ENCODE peak calls at places on chromosomes 2 and 18, in eight cellular contexts. X is fibroblast of lung; F is uterus; J is lung; D is cardiac muscle cell; E is IMR-90; W is GM23248; P is CD8-positive, alpha-beta memory T cell. V is an unnamed sample. For H3K4me1, the result is how much of the 10 kb centered on the place peaks cover.

GRCh38 chr2:24981742-24982141 is 10.0 kb upstream of the DNAJC27 start:
- DNase-seq in X (peak), F (no peak), J (no peak), D (no peak), E (peak), W (peak), P (no peak), V (no peak)

GRCh38 chr2:149827585-149828156 is 240.1 kb upstream of the MMADHC start:
- DNase-seq in X (peak), F (no peak), J (no peak), D (no peak), E (no peak), W (no peak), P (no peak), V (no peak)

GRCh38 chr2:156541229-156541628 is 105.0 kb downstream of the GPD2 start:
- DNase-seq in X (no peak), F (no peak), J (no peak), D (no peak), E (no peak), W (no peak), P (no peak), V (no peak)

GRCh38 chr2:7961550-7961949 is 720.3 kb upstream of the ID2 start:
- DNase-seq in X (no peak), F (no peak), J (no peak), D (no peak), E (no peak), W (peak), P (no peak), V (no peak)

GRCh38 chr18:60499675-60500074 is 127.1 kb upstream of the MC4R start:
- DNase-seq in X (no peak), F (no peak), J (no peak), D (no peak), E (no peak), W (no peak), P (no peak), V (no peak)

GRCh38 chr2:17051558-17051957 is 385.9 kb upstream of the CYRIA start:
- DNase-seq in X (no peak), F (no peak), J (no peak), D (peak), E (no peak), W (no peak), P (no peak), V (no peak)

GRCh38 chr2:223759569-223760430 is 77.6 kb downstream of the AP1S3 start:
- DNase-seq in X (peak), F (no peak), J (no peak), D (no peak), E (peak), W (peak), P (no peak), V (no peak)

GRCh38 chr2:203993011-203993410 is 56.4 kb downstream of the ICOS start:
- DNase-seq in X (no peak), F (no peak), J (no peak), D (peak), E (no peak), W (no peak), P (no peak), V (no peak)

GRCh38 chr2:223787358-223787757 is 50.0 kb downstream of the AP1S3 start:
- DNase-seq in X (no peak), F (no peak), J (no peak), D (no peak), E (no peak), W (no peak), P (no peak), V (no peak)

GRCh38 chr2:189285962-189286648 is 106.5 kb upstream of the COL5A2 start:
- DNase-seq in X (peak), F (peak), J (no peak), D (peak), E (peak), W (peak), P (no peak), V (no peak)

GRCh38 chr2:65818873-65819451 is 386.6 kb upstream of the SPRED2 start:
- DNase-seq in X (peak), F (no peak), J (no peak), D (peak), E (no peak), W (no peak), P (no peak), V (no peak)

GRCh38 chr18:44696892-44697291 is 16.2 kb downstream of the SETBP1 start:
- DNase-seq in X (peak), F (no peak), J (no peak), D (peak), E (no peak), W (peak), P (no peak), V (no peak)

GRCh38 chr18:9766076-9766481 is 58.0 kb downstream of the RAB31 start:
- DNase-seq in X (peak), F (no peak), J (no peak), D (no peak), E (no peak), W (no peak), P (no peak), V (no peak)

GRCh38 chr18:23462876-23463275 is 9.8 kb downstream of the RIOK3 start:
- DNase-seq in X (no peak), F (no peak), J (no peak), D (no peak), E (peak), W (no peak), P (no peak), V (no peak)

GRCh38 chr18:23456835-23457234 is 3.7 kb downstream of the RIOK3 start:
- DNase-seq in X (no peak), F (no peak), J (no peak), D (no peak), E (no peak), W (peak), P (no peak), V (no peak)

GRCh38 chr18:23459530-23459921 is 6.4 kb downstream of the RIOK3 start:
- DNase-seq in X (no peak), F (no peak), J (no peak), D (no peak), E (no peak), W (no peak), P (no peak), V (no peak)

GRCh38 chr18:23458830-23459529 is 5.9 kb downstream of the RIOK3 start:
- DNase-seq in X (no peak), F (no peak), J (no peak), D (no peak), E (no peak), W (no peak), P (no peak), V (no peak)

DNA sequence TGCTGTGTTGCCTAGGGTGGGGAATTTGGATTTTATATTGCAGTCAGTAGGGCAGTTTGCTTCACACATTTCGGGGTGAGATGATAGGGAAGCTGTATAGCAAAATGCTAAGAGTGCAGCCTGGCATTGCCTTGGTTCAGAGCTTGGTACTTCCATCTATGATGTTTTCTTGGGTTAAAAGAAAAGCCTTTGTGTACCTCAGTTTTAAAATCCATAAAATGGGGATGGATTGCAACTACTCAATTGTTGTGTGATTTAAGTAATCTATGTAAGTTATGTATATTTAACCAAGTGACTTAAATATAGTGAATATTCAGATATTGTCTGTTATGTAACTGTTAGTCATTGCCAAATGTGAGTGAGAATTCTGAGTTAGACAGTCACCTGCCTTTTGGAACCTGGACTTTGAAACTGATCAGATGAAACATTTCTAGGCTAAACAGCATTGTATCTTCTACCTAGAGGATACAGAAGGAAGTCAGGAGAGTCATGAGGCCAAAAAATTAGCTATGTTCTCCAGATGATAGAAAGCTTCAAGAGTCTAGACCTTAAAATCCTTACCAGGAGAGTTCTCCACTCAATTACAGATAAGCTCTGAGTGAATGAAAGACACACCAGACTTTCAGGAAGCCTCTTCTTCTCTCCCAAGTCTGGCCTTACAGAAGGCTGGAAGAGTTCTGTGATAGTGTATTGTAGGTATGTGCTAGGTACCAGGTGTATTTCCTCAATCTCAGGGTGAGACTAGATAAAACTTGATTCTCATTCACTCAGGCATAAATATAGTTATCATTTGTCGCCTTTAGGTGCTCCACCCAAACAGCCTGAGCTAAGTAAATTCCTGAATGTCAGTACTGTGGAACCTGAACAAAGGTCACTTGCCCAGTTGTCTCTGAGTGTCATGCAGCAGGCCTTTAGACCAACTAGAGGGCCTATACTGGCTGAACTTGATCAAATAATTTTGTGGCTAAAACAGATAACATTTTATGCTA is 7.5 kb downstream of the RIOK3 start:
- DNase-seq in X (no peak), F (no peak), J (no peak), D (no peak), E (no peak), W (no peak), P (no peak), V (no peak)
- H3K27ac ChIP-seq in X (no peak), F (no peak), J (no peak), D (peak), E (no peak), W (no peak), P (no peak), V (no peak)

GRCh38 chr2:42172566-42172965 is 3.4 kb downstream of the EML4 start:
- DNase-seq in X (no peak), F (no peak), J (no peak), D (no peak), E (no peak), W (no peak), P (no peak), V (no peak)
- H3K4me3 ChIP-seq in X (peak), F (no peak), J (no peak), D (peak), E (no peak), W (no peak), P (peak), V (no peak)

GRCh38 chr18:63192171-63192884 is 127.2 kb downstream of the BCL2 start:
- DNase-seq in X (no peak), F (no peak), J (no peak), D (no peak), E (no peak), W (no peak), P (no peak), V (no peak)
- H3K4me1 ChIP-seq in X (under half), F (under half), J (under half), D (under half), E (under half), W (under half), P (under half), V (under half)

GRCh38 chr2:18598848-18599484 is 9.6 kb upstream of the NT5C1B start:
- DNase-seq in X (no peak), F (no peak), J (no peak), D (no peak), E (no peak), W (peak), P (no peak), V (no peak)
- H3K27ac ChIP-seq in X (peak), F (no peak), J (no peak), D (no peak), E (no peak), W (peak), P (no peak), V (peak)

GRCh38 chr2:180663016-180663471 is 317.4 kb upstream of the UBE2E3 start:
- DNase-seq in X (no peak), F (no peak), J (no peak), D (no peak), E (no peak), W (peak), P (no peak), V (no peak)
- H3K4me3 ChIP-seq in X (no peak), F (no peak), J (no peak), D (no peak), E (no peak), W (peak), P (no peak), V (no peak)

V was measured in aorta.